ENCODE peak calls at places on chromosomes 11 and 22, in four cellular contexts. A, O, T and P are unnamed samples.

GRCh38 chr22:26038365-26038764 is 130.9 kb upstream of the SEZ6L start:
- ATAC-seq in T (no peak), A (no peak), O (no peak), P (no peak)

GRCh38 chr11:70078796-70079616 is 889 bp downstream of the ANO1 start:
- ATAC-seq in T (no peak), A (no peak), O (no peak), P (no peak)

GRCh38 chr11:71396548-71397123 is 51.6 kb downstream of the DHCR7 start:
- ATAC-seq in T (no peak), O (no peak), A (no peak), P (no peak)

GRCh38 chr22:46007848-46008261 is 30.9 kb upstream of the WNT7B start:
- ATAC-seq in O (no peak), T (no peak), A (no peak), P (peak)

GRCh38 chr22:17924735-17925727 is 99.3 kb downstream of the MICAL3 start:
- ATAC-seq in T (no peak), A (no peak), O (no peak), P (no peak)

GRCh38 chr11:87036756-87037449 is 831 bp upstream of the TMEM135 start:
- ATAC-seq in A (peak), O (no peak), T (peak), P (peak)

GRCh38 chr11:123247813-123248379 is 52.8 kb upstream of the CLMP start:
- ATAC-seq in T (no peak), A (no peak), O (no peak), P (no peak)

GRCh38 chr22:32534252-32535215 is 59.9 kb downstream of the FBXO7 start:
- ATAC-seq in A (no peak), T (no peak), O (no peak), P (no peak)

GRCh38 chr22:17137226-17137625 is 16.1 kb upstream of the TMEM121B start:
- ATAC-seq in A (no peak), O (no peak), T (no peak), P (no peak)

GRCh38 chr11:94805994-94806393 is 37.8 kb downstream of the AMOTL1 start:
- ATAC-seq in T (no peak), O (no peak), A (no peak), P (no peak)